ENCODE peak calls at places on chromosomes 1 and 21, in five cellular contexts. V is WTC11, O is HCT116, C is AG04449, E is fibroblast of pulmonary artery. D is an unnamed sample.

GRCh38 chr1:25786887-25787286 is 13.1 kb upstream of the SELENON start:
- DNase-seq in V (no peak), O (no peak), C (no peak), E (no peak), D (no peak)

GRCh38 chr1:88685239-88685604 is 1.1 kb downstream of the PKN2 start:
- DNase-seq in V (no peak), O (no peak), C (no peak), E (no peak), D (no peak)

GRCh38 chr1:195894411-195894810 is 713.8 kb downstream of the KCNT2 start:
- DNase-seq in V (no peak), O (no peak), C (no peak), E (peak), D (no peak)

GRCh38 chr1:28067523-28068090 is 20.8 kb downstream of the EYA3 start:
- DNase-seq in V (no peak), O (no peak), C (no peak), E (peak), D (no peak)

GRCh38 chr1:236819856-236820255 is 24.8 kb downstream of the MTR start:
- DNase-seq in V (no peak), O (no peak), C (no peak), E (no peak), D (no peak)

GRCh38 chr21:42441963-42442362 is 38.3 kb downstream of the UBASH3A start:
- DNase-seq in V (no peak), O (no peak), C (no peak), E (no peak), D (no peak)

GRCh38 chr1:30403061-30403645 is 320.2 kb downstream of the MATN1 start:
- DNase-seq in V (no peak), O (no peak), C (no peak), E (no peak), D (no peak)

GRCh38 chr1:150363426-150364230 is at the start of gene RPRD2:
- DNase-seq in V (peak), O (peak), C (peak), E (peak), D (peak)

GRCh38 chr1:247077768-247078314 is 770 bp downstream of the ZNF670 start:
- DNase-seq in V (no peak), O (no peak), C (no peak), E (peak), D (no peak)

GRCh38 chr1:53643881-53644390 is 95.0 kb downstream of the GLIS1 start:
- DNase-seq in V (no peak), O (no peak), C (no peak), E (no peak), D (no peak)

GRCh38 chr1:63148825-63149645 is 173.3 kb upstream of the FOXD3 start:
- DNase-seq in V (peak), O (peak), C (no peak), E (peak), D (peak)

GRCh38 chr1:17933991-17934390 is 173.6 kb upstream of the IGSF21 start:
- DNase-seq in V (no peak), O (no peak), C (no peak), E (no peak), D (no peak)

GRCh38 chr1:107919953-107920352 is 45.0 kb downstream of the VAV3 start:
- DNase-seq in V (no peak), O (no peak), C (no peak), E (no peak), D (no peak)

GRCh38 chr1:97245682-97246081 is 524.1 kb downstream of the PTBP2 start:
- DNase-seq in V (no peak), O (no peak), C (no peak), E (peak), D (no peak)

GRCh38 chr1:200226969-200227303 is 182.9 kb downstream of the ZNF281 start:
- DNase-seq in V (no peak), O (no peak), C (no peak), E (no peak), D (no peak)

GRCh38 chr1:183089025-183089639 is 65.9 kb downstream of the LAMC1 start:
- DNase-seq in V (no peak), O (no peak), C (no peak), E (no peak), D (no peak)

GRCh38 chr1:156480015-156480368 is 20.6 kb downstream of the MEF2D start:
- DNase-seq in V (no peak), O (no peak), C (no peak), E (no peak), D (no peak)
- TF ChIP-seq CTCF in V (no peak), O (peak), C (no peak), E (peak), D (no peak)

GRCh38 chr1:109877320-109877771 is 33.3 kb upstream of the CSF1 start:
- DNase-seq in V (peak), O (no peak), C (peak), E (peak), D (no peak)
- TF ChIP-seq CTCF in V (no peak), O (no peak), C (peak), E (peak), D (no peak)

GRCh38 chr1:164510435-164510834 is 48.5 kb upstream of the PBX1 start:
- DNase-seq in V (no peak), O (no peak), C (no peak), E (peak), D (no peak)
- TF ChIP-seq CTCF in V (no peak), O (no peak), C (peak), E (peak), D (no peak)

DNA sequence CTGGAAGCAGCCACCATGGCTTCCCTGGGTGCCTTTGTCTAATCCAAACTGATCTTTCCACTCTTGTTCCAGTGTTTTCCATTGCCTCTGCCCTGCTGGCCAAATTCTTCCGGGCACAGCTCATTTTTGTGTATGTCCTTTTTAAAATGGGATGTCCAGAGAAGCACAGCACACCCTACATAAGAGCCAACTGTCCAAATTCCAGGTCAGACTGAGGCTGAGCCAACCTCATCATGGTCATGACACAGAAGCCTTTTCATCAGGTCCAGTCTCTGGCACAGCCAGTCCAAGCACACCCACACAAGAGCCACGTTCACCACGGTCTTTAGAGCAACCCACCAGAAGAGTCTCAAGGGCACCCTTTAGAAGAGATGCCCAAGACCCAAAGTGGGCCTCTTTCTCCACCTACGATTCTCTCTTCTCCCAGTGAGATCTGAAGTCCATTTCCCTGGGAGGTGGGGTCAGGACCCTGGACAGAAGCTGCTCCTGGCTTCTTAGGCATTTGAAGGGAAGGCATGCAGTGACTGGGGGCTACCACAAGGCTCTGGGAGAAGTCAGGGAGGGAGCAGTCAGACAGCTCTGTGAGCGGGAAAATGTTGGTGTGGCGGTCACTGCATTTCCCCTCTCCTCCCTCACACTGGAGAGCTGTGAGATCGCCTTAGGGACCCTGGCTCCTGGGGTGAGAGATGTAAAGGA is 53.2 kb downstream of the SYT2 start:
- DNase-seq in V (peak), O (no peak), C (no peak), E (peak), D (no peak)
- TF ChIP-seq CTCF in V (no peak), O (peak), C (peak), E (peak), D (no peak)